ENCODE peak calls at places on chromosomes 7 and 10, in ten cellular contexts. One of them, this sample, is unnamed.

GRCh38 chr7:131249003-131249402 is 78.7 kb upstream of the MKLN1 start:
- DNase-seq in neural progenitor cell: no peak
- DNase-seq in bronchial epithelial cell: peak
- DNase-seq in endodermal cell: peak
- DNase-seq in hypothalamus: no peak
- DNase-seq in right lobe of liver: no peak
- DNase-seq in HFFc6: peak
- DNase-seq in suprapubic skin: peak
- DNase-seq in fibroblast of lung: peak
- DNase-seq in WERI-Rb-1: no peak
- DNase-seq in this sample: peak

GRCh38 chr7:22114440-22114981 is 168.8 kb upstream of the CDCA7L start:
- DNase-seq in neural progenitor cell: no peak
- DNase-seq in bronchial epithelial cell: no peak
- DNase-seq in endodermal cell: peak
- DNase-seq in hypothalamus: no peak
- DNase-seq in right lobe of liver: no peak
- DNase-seq in HFFc6: no peak
- DNase-seq in suprapubic skin: no peak
- DNase-seq in fibroblast of lung: no peak
- DNase-seq in WERI-Rb-1: no peak
- DNase-seq in this sample: no peak

GRCh38 chr10:100008708-100009282 is 952 bp downstream of the DNMBP start:
- DNase-seq in neural progenitor cell: no peak
- DNase-seq in bronchial epithelial cell: peak
- DNase-seq in endodermal cell: no peak
- DNase-seq in hypothalamus: no peak
- DNase-seq in right lobe of liver: no peak
- DNase-seq in HFFc6: no peak
- DNase-seq in suprapubic skin: no peak
- DNase-seq in fibroblast of lung: peak
- DNase-seq in WERI-Rb-1: no peak
- DNase-seq in this sample: no peak

GRCh38 chr10:59229451-59229850 is 53.0 kb downstream of the PHYHIPL start:
- DNase-seq in neural progenitor cell: no peak
- DNase-seq in bronchial epithelial cell: no peak
- DNase-seq in endodermal cell: no peak
- DNase-seq in hypothalamus: no peak
- DNase-seq in right lobe of liver: no peak
- DNase-seq in HFFc6: no peak
- DNase-seq in suprapubic skin: no peak
- DNase-seq in fibroblast of lung: no peak
- DNase-seq in WERI-Rb-1: no peak
- DNase-seq in this sample: no peak

GRCh38 chr10:3805227-3805790 is 20.3 kb upstream of the KLF6 start:
- DNase-seq in neural progenitor cell: no peak
- DNase-seq in bronchial epithelial cell: peak
- DNase-seq in endodermal cell: no peak
- DNase-seq in hypothalamus: no peak
- DNase-seq in right lobe of liver: no peak
- DNase-seq in HFFc6: peak
- DNase-seq in suprapubic skin: no peak
- DNase-seq in fibroblast of lung: peak
- DNase-seq in WERI-Rb-1: no peak
- DNase-seq in this sample: no peak

GRCh38 chr10:78502208-78502943 is 468.7 kb downstream of the RPS24 start:
- DNase-seq in neural progenitor cell: no peak
- DNase-seq in bronchial epithelial cell: no peak
- DNase-seq in endodermal cell: peak
- DNase-seq in hypothalamus: no peak
- DNase-seq in right lobe of liver: no peak
- DNase-seq in HFFc6: peak
- DNase-seq in suprapubic skin: no peak
- DNase-seq in fibroblast of lung: peak
- DNase-seq in WERI-Rb-1: no peak
- DNase-seq in this sample: no peak

GRCh38 chr10:133144771-133145170 is 15.2 kb upstream of the KNDC1 start:
- DNase-seq in neural progenitor cell: no peak
- DNase-seq in bronchial epithelial cell: no peak
- DNase-seq in endodermal cell: peak
- DNase-seq in hypothalamus: no peak
- DNase-seq in right lobe of liver: no peak
- DNase-seq in HFFc6: no peak
- DNase-seq in suprapubic skin: peak
- DNase-seq in fibroblast of lung: no peak
- DNase-seq in WERI-Rb-1: no peak
- DNase-seq in this sample: no peak

GRCh38 chr7:121182902-121183301 is 145.9 kb upstream of the WNT16 start:
- DNase-seq in neural progenitor cell: no peak
- DNase-seq in bronchial epithelial cell: peak
- DNase-seq in endodermal cell: no peak
- DNase-seq in hypothalamus: no peak
- DNase-seq in right lobe of liver: no peak
- DNase-seq in HFFc6: peak
- DNase-seq in suprapubic skin: no peak
- DNase-seq in fibroblast of lung: no peak
- DNase-seq in WERI-Rb-1: no peak
- DNase-seq in this sample: no peak

This sample was measured in RWPE2.